ENCODE peak calls at places on chromosomes 1 and 21, in four cellular contexts. C, V, W and A are unnamed samples.

GRCh38 chr1:228043281-228043845 is 36.6 kb downstream of the WNT3A start:
- DNase-seq in C (peak; percentile 89), V (no peak), W (no peak), A (peak; percentile 46)

GRCh38 chr1:53439337-53440207 is 19.6 kb upstream of the DMRTB1 start:
- DNase-seq in C (no peak), W (no peak), V (no peak), A (no peak)

GRCh38 chr1:17915511-17916205 is 160.5 kb downstream of the ACTL8 start:
- DNase-seq in W (no peak), C (no peak), V (no peak), A (no peak)

GRCh38 chr1:92038695-92039346 is 9.0 kb downstream of the EPHX4 start:
- DNase-seq in V (no peak), W (no peak), C (no peak), A (no peak)

GRCh38 chr1:54004481-54005049 is 13.4 kb downstream of the LDLRAD1 start:
- DNase-seq in V (no peak), W (no peak), C (no peak), A (no peak)

GRCh38 chr1:177302365-177303044 is 131.7 kb downstream of the BRINP2 start:
- DNase-seq in V (peak; percentile 17), W (no peak), C (no peak), A (no peak)

GRCh38 chr1:8905582-8906191 is 27.2 kb upstream of the ENO1 start:
- DNase-seq in V (no peak), C (no peak), W (no peak), A (no peak)

GRCh38 chr1:171792656-171793055 is 11.2 kb downstream of the METTL13 start:
- DNase-seq in V (no peak), W (no peak), C (no peak), A (no peak)

GRCh38 chr1:214124915-214125314 is 137.1 kb downstream of the PROX1 start:
- DNase-seq in C (no peak), V (no peak), W (no peak), A (no peak)

GRCh38 chr1:24551910-24552571 is 3.8 kb upstream of the NCMAP start:
- DNase-seq in C (no peak), W (no peak), V (no peak), A (no peak)

GRCh38 chr1:26541816-26542711 is 12.5 kb downstream of the RPS6KA1 start:
- DNase-seq in W (peak; percentile 77), V (peak; percentile 81), C (peak; percentile 47), A (peak; percentile 89)

GRCh38 chr1:119893238-119893791 is 3.0 kb downstream of the ADAM30 start:
- DNase-seq in C (no peak), W (no peak), V (no peak), A (no peak)

GRCh38 chr1:1954831-1955441 is 35.9 kb upstream of the TMEM52 start:
- DNase-seq in W (no peak), V (no peak), C (no peak), A (no peak)

GRCh38 chr1:59549903-59550302 is 253.0 kb downstream of the FGGY start:
- DNase-seq in W (no peak), V (peak; percentile 18), C (no peak), A (peak; percentile 72)

GRCh38 chr1:30654188-30654587 is 69.2 kb downstream of the MATN1 start:
- DNase-seq in V (no peak), W (no peak), C (peak; percentile 33), A (no peak)

GRCh38 chr1:77632216-77632615 is 50.2 kb downstream of the ZZZ3 start:
- DNase-seq in V (no peak), C (no peak), W (no peak), A (no peak)

GRCh38 chr1:46643368-46643775 is 24.8 kb downstream of the ATPAF1 start:
- DNase-seq in V (peak; percentile 23), C (peak; percentile 36), W (no peak), A (no peak)

GRCh38 chr1:221900678-221901077 is 158.8 kb upstream of the DUSP10 start:
- DNase-seq in V (no peak), C (no peak), W (no peak), A (no peak)

GRCh38 chr21:41817877-41818855 is 51.3 kb upstream of the RIPK4 start:
- DNase-seq in V (no peak), C (no peak), W (no peak), A (no peak)

GRCh38 chr1:241994171-241994570 is 4.7 kb downstream of the MAP1LC3C start:
- DNase-seq in C (no peak), V (no peak), W (no peak), A (no peak)

GRCh38 chr1:111792249-111792648 is 36.5 kb downstream of the DDX20 start:
- DNase-seq in V (no peak), W (no peak), C (no peak), A (no peak)

GRCh38 chr1:228286505-228287417 is 78.9 kb downstream of the OBSCN start:
- DNase-seq in V (peak; percentile 3), C (no peak), W (no peak), A (peak; percentile 47)

GRCh38 chr1:172269084-172269483 is 151.4 kb upstream of the C1orf105 start:
- DNase-seq in V (no peak), C (no peak), W (no peak), A (no peak)

GRCh38 chr1:70486676-70487470 is 75.8 kb downstream of the CTH start:
- DNase-seq in C (peak; percentile 34), W (no peak), V (no peak), A (no peak)

GRCh38 chr1:47680815-47681475 is 243.1 kb downstream of the FOXD2 start:
- DNase-seq in C (no peak), W (peak; percentile 7), V (no peak), A (peak; percentile 2)

GRCh38 chr1:91689586-91690481 is 189.2 kb downstream of the CDC7 start:
- DNase-seq in V (no peak), W (no peak), C (no peak), A (no peak)

GRCh38 chr1:26745191-26745590 is 42.6 kb upstream of the PIGV start:
- DNase-seq in C (no peak), W (no peak), V (no peak), A (no peak)

GRCh38 chr1:180183426-180183825 is 28.8 kb downstream of the QSOX1 start:
- DNase-seq in W (no peak), V (no peak), C (no peak), A (no peak)

GRCh38 chr1:1703796-1704195 is 11.2 kb upstream of the SLC35E2B start:
- DNase-seq in V (no peak), C (no peak), W (no peak), A (no peak)

GRCh38 chr1:2213576-2214505 is 14.3 kb upstream of the SKI start:
- DNase-seq in C (no peak), V (peak; percentile 71), W (no peak), A (peak; percentile 90)

GRCh38 chr1:198764748-198765147 is 125.9 kb downstream of the PTPRC start:
- DNase-seq in W (no peak), V (no peak), C (no peak), A (no peak)
- H3K27ac ChIP-seq in W (no peak overlapping the region), V (no peak overlapping the region), C (no peak overlapping the region), A (no peak overlapping the region)

GRCh38 chr1:226650236-226650841 is 88.7 kb downstream of the ITPKB start:
- DNase-seq in V (no peak), W (no peak), C (no peak), A (no peak)
- H3K27ac ChIP-seq in V (no peak overlapping the region), W (peak overlapping the region; percentile 23), C (no peak overlapping the region), A (no peak overlapping the region)

DNA sequence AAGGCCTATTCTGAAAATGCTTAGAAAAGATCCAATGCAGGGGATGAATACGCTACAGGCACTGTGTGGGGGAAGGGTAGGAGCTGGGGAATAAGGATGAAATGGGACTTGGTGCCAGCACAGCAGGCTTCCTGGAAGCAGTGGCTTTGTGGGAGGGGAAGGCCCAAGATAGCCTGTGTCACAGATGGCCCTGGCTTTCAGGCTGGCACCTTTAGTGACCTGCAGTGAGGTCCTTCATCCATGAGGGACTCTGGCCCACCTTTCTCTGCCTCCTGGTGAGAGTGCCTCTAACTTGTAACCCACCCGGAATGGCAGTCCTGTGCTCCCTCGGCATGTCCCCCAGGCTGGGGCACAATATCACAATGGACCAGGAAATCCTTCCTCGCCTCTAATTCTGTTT is 919 bp downstream of the CHI3L1 start:
- DNase-seq in W (no peak), C (no peak), V (no peak), A (no peak)
- H3K27ac ChIP-seq in W (no peak overlapping the region), C (peak overlapping the region; percentile 65), V (no peak overlapping the region), A (no peak overlapping the region)

GRCh38 chr21:38478782-38479181 is 19.5 kb downstream of the ERG start:
- DNase-seq in V (no peak), W (no peak), C (peak; percentile 77), A (no peak)

GRCh38 chr21:38476385-38476784 is 21.9 kb downstream of the ERG start:
- DNase-seq in V (no peak), C (no peak), W (no peak), A (no peak)

GRCh38 chr21:38475519-38475918 is 22.8 kb downstream of the ERG start:
- DNase-seq in C (no peak), W (no peak), V (no peak), A (no peak)

GRCh38 chr21:38474796-38475195 is 23.5 kb downstream of the ERG start:
- DNase-seq in W (no peak), V (no peak), C (no peak), A (no peak)

GRCh38 chr21:38477241-38477640 is 21.0 kb downstream of the ERG start:
- DNase-seq in C (no peak), W (no peak), V (no peak), A (no peak)
- H3K27ac ChIP-seq in C (no peak overlapping the region), W (no peak overlapping the region), V (no peak overlapping the region), A (no peak overlapping the region)

GRCh38 chr1:93591833-93592635 is 89.6 kb downstream of the BCAR3 start:
- DNase-seq in C (no peak), W (peak; percentile 29), V (peak; percentile 94), A (no peak)
- H3K27ac ChIP-seq in C (peak overlapping the region; percentile 86), W (no peak overlapping the region), V (peak overlapping the region; percentile 83), A (peak overlapping the region; percentile 63)

DNA sequence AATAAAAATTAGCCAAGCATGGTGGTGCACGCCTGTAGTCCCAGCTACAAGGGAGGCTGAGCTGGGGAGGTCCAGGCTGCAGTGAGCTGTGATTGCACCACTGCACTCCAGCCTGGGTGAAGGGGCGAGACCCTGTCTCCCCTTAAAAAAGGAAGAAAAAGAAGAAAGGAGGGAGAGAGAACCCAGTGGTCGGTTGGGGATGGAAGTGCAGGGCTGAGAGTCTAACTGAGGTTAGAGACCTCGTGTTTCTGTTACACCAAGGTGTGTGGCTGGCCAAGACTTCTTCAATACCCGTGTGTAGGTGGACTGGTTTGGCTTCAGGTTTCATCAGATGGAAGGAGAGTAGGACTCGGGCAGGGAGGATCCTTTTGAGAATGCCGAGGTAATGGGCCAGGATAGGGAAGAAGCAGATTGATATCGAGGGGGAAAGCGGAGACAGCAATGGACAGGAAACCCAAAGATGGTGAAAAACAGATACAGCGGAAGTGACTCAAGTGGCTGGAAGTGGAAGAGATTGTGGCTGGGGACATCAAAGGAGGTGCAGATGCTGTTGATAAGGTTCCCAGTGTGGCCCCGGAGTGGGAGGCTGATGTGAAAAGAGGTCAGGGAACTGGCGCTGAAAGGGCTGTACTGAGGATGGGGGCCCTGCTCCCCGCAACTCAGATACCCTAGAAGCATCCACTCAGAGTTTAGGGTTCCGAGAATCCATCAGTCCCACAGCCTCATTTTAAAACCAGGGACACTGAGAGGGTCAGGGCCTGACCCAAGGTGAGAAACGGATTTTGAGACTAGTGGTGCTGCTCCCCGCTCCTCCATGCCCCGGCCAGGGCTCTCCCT is 681 bp upstream of the UBXN10 start:
- DNase-seq in C (no peak), W (peak; percentile 58), V (no peak), A (no peak)
- H3K27ac ChIP-seq in C (no peak overlapping the region), W (peak overlapping the region; percentile 36), V (peak overlapping the region; percentile 89), A (no peak overlapping the region)

GRCh38 chr1:28099050-28099769 is 10.8 kb upstream of the EYA3 start:
- DNase-seq in V (no peak), C (no peak), W (no peak), A (no peak)
- H3K27ac ChIP-seq in V (no peak overlapping the region), C (no peak overlapping the region), W (no peak overlapping the region), A (no peak overlapping the region)